ENCODE peak calls at places on chromosomes 2 and 18, in nine cellular contexts. U is CD4-positive, alpha-beta T cell; N is AG10803; L is neural crest cell; B is GM13976; A is fibroblast of lung; V is A549; Q is cardiac fibroblast; O is ovary. H is an unnamed sample.
A peak's percentile ranks its signal among the peaks of the same experiment; 100 is the strongest.

GRCh38 chr2:9508934-9509333 is 34.6 kb downstream of the IAH1 start:
- DNase-seq in U (no peak), O (no peak), B (no peak), V (no peak), Q (no peak), L (no peak), A (peak; percentile 26), N (no peak), H (no peak)

GRCh38 chr18:10526211-10526949 is 553 bp downstream of the NAPG start:
- DNase-seq in Q (peak; percentile 70), N (peak; percentile 51), A (peak; percentile 51), O (peak; percentile 77), U (peak; percentile 38), V (peak; percentile 23), L (peak; percentile 37), B (peak; percentile 80), H (no peak)

GRCh38 chr2:120905298-120905697 is 169.6 kb downstream of the GLI2 start:
- DNase-seq in B (no peak), L (no peak), N (no peak), V (no peak), Q (no peak), O (no peak), A (no peak), U (no peak), H (no peak)

GRCh38 chr2:147937744-147938349 is 82.7 kb downstream of the ORC4 start:
- DNase-seq in B (no peak), N (peak; percentile 43), O (no peak), Q (peak; percentile 61), U (no peak), L (no peak), V (peak; percentile 37), A (peak; percentile 18), H (no peak)

GRCh38 chr2:239429473-239430350 is 28.9 kb upstream of the HDAC4 start:
- DNase-seq in B (no peak), U (no peak), L (no peak), N (no peak), O (no peak), A (no peak), Q (no peak), V (no peak), H (no peak)

GRCh38 chr2:9091819-9092218 is 88.3 kb upstream of the MBOAT2 start:
- DNase-seq in V (no peak), Q (no peak), B (no peak), L (no peak), A (peak; percentile 36), N (no peak), U (no peak), O (no peak), H (no peak)

GRCh38 chr2:97662386-97662894 is 1.4 kb downstream of the ACTR1B start:
- DNase-seq in Q (no peak), B (no peak), L (no peak), U (no peak), A (no peak), N (no peak), V (no peak), O (no peak), H (peak; percentile 76)

GRCh38 chr2:109562421-109562820 is 51.3 kb downstream of the SEPTIN10 start:
- DNase-seq in N (no peak), Q (no peak), V (peak; percentile 64), A (peak; percentile 42), L (no peak), B (no peak), O (no peak), U (no peak), H (no peak)

GRCh38 chr2:223692227-223692947 is 90.2 kb upstream of the SCG2 start:
- DNase-seq in B (no peak), A (peak; percentile 51), U (no peak), Q (peak; percentile 76), N (peak; percentile 46), L (peak; percentile 37), O (peak; percentile 30), V (peak; percentile 76), H (no peak)

GRCh38 chr18:623760-624620 is 27.2 kb downstream of the CLUL1 start:
- DNase-seq in L (peak; percentile 74), B (peak; percentile 60), A (peak; percentile 58), U (peak; percentile 43), O (peak; percentile 68), Q (peak; percentile 87), N (peak; percentile 76), V (peak; percentile 73), H (peak; percentile 88)

GRCh38 chr2:29789884-29790485 is 131.4 kb downstream of the ALK start:
- DNase-seq in B (no peak), Q (no peak), L (no peak), N (no peak), O (no peak), U (no peak), V (no peak), A (no peak), H (no peak)

GRCh38 chr18:47184419-47185050 is 8.4 kb upstream of the IER3IP1 start:
- DNase-seq in V (peak; percentile 61), A (peak; percentile 50), N (peak; percentile 22), O (no peak), U (no peak), L (no peak), Q (peak; percentile 52), B (no peak), H (no peak)

GRCh38 chr2:125516496-125517109 is 1139.4 kb upstream of the GYPC start:
- DNase-seq in A (no peak), N (no peak), Q (peak; percentile 5), U (no peak), L (no peak), O (no peak), B (peak; percentile 35), V (peak; percentile 9), H (no peak)
- TF ChIP-seq CTCF in A (no peak), N (peak; percentile 27), Q (peak; percentile 55), U (no peak), L (peak; percentile 62), O (no peak), B (peak; percentile 67), V (no peak), H (peak; percentile 45)

GRCh38 chr18:60676807-60677206 is 304.2 kb upstream of the MC4R start:
- DNase-seq in B (no peak), O (no peak), L (no peak), Q (no peak), V (no peak), N (no peak), A (no peak), U (no peak), H (no peak)
- TF ChIP-seq CTCF in B (no peak), O (no peak), L (peak; percentile 38), Q (no peak), V (no peak), N (no peak), A (no peak), U (no peak), H (no peak)

DNA sequence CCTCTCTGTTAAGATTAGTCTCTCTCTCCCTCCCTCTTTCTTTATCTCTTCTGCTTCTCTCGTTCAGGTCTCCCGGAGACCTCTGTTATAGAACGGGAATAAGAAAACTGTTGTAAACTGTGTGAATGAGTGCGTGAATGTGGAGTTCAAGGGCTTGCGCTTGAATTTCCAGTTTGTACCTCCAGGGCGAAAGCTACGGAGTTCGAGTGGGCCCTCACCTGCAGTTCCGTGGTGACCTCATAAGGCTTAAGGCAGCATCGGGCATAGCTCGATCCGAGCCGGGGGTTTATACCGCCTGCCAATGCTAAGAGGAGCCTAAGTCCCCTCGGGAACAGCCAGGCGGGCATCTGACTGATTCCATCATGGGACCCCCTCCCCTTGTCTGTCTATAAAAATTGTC is 26.5 kb downstream of the SKA1 start:
- DNase-seq in Q (no peak), N (no peak), L (no peak), U (no peak), V (no peak), B (no peak), O (no peak), A (no peak), H (no peak)
- TF ChIP-seq CTCF in Q (no peak), N (no peak), L (no peak), U (no peak), V (no peak), B (no peak), O (no peak), A (no peak), H (no peak)

GRCh38 chr2:85751300-85751575 is 2.6 kb upstream of the ATOH8 start:
- DNase-seq in A (no peak), B (no peak), U (no peak), O (no peak), Q (no peak), V (no peak), N (no peak), L (no peak), H (no peak)

GRCh38 chr2:85748039-85748438 is 5.8 kb upstream of the ATOH8 start:
- DNase-seq in V (no peak), L (no peak), Q (no peak), B (peak; percentile 69), O (no peak), N (no peak), U (no peak), A (no peak), H (no peak)

GRCh38 chr2:85750509-85751299 is 3.1 kb upstream of the ATOH8 start:
- DNase-seq in V (peak; percentile 72), U (peak; percentile 16), A (peak; percentile 52), N (peak; percentile 63), L (peak; percentile 72), Q (peak; percentile 74), B (peak; percentile 64), O (peak; percentile 74), H (no peak)

GRCh38 chr2:85747441-85747840 is 6.3 kb upstream of the ATOH8 start:
- DNase-seq in A (no peak), O (no peak), U (no peak), L (no peak), B (no peak), N (no peak), Q (no peak), V (no peak), H (no peak)

GRCh38 chr2:85748948-85749875 is 4.6 kb upstream of the ATOH8 start:
- DNase-seq in L (no peak), V (no peak), A (peak; percentile 69), U (no peak), Q (peak; percentile 76), O (no peak), N (peak; percentile 90), B (no peak), H (no peak)
- TF ChIP-seq CTCF in L (no peak), V (no peak), A (no peak), U (no peak), Q (no peak), O (no peak), N (peak; percentile 31), B (no peak), H (no peak)

GRCh38 chr2:2751715-2752315 is 420.7 kb upstream of the MYT1L start:
- DNase-seq in Q (no peak), N (no peak), U (no peak), A (no peak), B (no peak), V (no peak), O (no peak), L (no peak), H (no peak)
- TF ChIP-seq CTCF in Q (no peak), N (no peak), U (no peak), A (no peak), B (no peak), V (no peak), O (no peak), L (no peak), H (no peak)